ENCODE peak calls at places on chromosomes 5 and 9, in ten cellular contexts. D, H, Z, I, N, L, S, M, U and K are unnamed samples.

GRCh38 chr9:113886471-113886870 is 10.4 kb downstream of the ZNF618 start:
- DNase-seq in L (peak), D (no peak), H (no peak), U (no peak), M (no peak), S (peak), N (no peak), Z (no peak), I (no peak), K (peak)

GRCh38 chr5:66232701-66233100 is 88.6 kb downstream of the SREK1 start:
- DNase-seq in N (no peak), U (no peak), L (peak), H (no peak), M (peak), S (peak), I (no peak), Z (peak), D (no peak), K (peak)

GRCh38 chr5:56123531-56124243 is 109.4 kb downstream of the ANKRD55 start:
- DNase-seq in S (peak), U (peak), D (no peak), M (peak), I (peak), L (peak), N (no peak), H (peak), Z (peak), K (peak)

GRCh38 chr5:133048993-133049725 is 2.7 kb upstream of the HSPA4 start:
- DNase-seq in D (no peak), N (no peak), I (no peak), H (no peak), L (peak), Z (peak), S (no peak), M (no peak), U (no peak), K (peak)

GRCh38 chr9:30815585-30815984 is 1568.9 kb upstream of the ACO1 start:
- DNase-seq in Z (peak), H (no peak), U (no peak), S (peak), M (no peak), I (no peak), D (no peak), N (no peak), L (no peak), K (peak)

GRCh38 chr5:111551120-111551519 is 38.8 kb upstream of the STARD4 start:
- DNase-seq in U (no peak), H (no peak), M (no peak), N (no peak), D (no peak), I (no peak), S (peak), L (no peak), Z (no peak), K (no peak)

GRCh38 chr5:154945695-154946301 is 4.9 kb downstream of the MRPL22 start:
- DNase-seq in N (no peak), L (peak), D (peak), U (no peak), S (peak), H (no peak), M (peak), Z (peak), I (no peak), K (peak)

GRCh38 chr5:65762234-65762633 is 40.2 kb downstream of the NLN start:
- DNase-seq in H (no peak), I (no peak), S (no peak), M (peak), N (no peak), U (no peak), Z (no peak), L (no peak), D (no peak), K (no peak)

GRCh38 chr5:53970510-53970909 is 339.9 kb downstream of the ARL15 start:
- DNase-seq in I (no peak), Z (no peak), N (no peak), M (no peak), D (no peak), H (no peak), L (peak), S (no peak), U (no peak), K (no peak)

GRCh38 chr9:127626752-127627493 is 14.8 kb downstream of the STXBP1 start:
- DNase-seq in N (no peak), I (no peak), H (no peak), M (peak), S (no peak), Z (no peak), U (no peak), L (no peak), D (no peak), K (no peak)

DNA sequence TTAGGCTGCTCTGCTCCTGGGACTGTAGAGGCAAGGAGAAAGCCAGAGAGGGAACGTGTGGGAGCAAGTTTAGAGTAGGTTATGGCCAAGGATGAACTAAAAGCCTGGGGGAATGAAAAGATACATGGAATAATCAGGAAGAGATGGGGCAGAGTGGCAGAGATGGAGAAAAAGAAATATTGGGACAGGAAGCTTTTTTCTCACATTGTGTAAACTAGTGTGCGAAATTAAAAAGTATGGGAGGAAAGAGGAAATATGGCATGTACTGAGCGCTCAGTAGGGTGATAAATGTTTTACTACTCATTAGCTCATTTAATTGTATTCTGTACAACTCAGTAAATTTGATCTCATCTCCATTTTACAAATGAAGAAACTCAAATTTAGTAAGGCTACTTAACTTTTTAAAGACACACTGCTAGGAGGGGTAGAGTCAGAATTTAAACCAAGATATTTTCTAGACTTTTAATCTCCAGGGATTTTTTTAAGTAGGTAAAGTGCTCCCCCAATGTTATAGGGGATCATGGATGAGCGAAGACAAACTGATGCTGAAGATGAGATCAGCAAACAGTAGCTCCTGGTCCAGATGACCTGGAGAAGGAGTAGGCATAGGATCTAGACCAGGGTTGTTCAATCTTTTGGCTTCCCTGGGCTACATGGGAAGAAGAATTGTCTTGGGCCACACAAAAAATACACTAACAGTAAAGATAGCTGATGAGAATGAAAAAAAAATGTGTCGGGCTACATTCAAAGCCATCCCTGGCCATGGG is 30.8 kb downstream of the ALDH1A1 start:
- DNase-seq in Z (no peak), D (no peak), L (no peak), U (no peak), S (no peak), I (no peak), N (no peak), M (no peak), H (no peak), K (no peak)
- H3K4me3 ChIP-seq in Z (no peak), D (no peak), L (no peak), U (no peak), S (no peak), I (no peak), N (no peak), M (no peak), H (no peak), K (no peak)

DNA sequence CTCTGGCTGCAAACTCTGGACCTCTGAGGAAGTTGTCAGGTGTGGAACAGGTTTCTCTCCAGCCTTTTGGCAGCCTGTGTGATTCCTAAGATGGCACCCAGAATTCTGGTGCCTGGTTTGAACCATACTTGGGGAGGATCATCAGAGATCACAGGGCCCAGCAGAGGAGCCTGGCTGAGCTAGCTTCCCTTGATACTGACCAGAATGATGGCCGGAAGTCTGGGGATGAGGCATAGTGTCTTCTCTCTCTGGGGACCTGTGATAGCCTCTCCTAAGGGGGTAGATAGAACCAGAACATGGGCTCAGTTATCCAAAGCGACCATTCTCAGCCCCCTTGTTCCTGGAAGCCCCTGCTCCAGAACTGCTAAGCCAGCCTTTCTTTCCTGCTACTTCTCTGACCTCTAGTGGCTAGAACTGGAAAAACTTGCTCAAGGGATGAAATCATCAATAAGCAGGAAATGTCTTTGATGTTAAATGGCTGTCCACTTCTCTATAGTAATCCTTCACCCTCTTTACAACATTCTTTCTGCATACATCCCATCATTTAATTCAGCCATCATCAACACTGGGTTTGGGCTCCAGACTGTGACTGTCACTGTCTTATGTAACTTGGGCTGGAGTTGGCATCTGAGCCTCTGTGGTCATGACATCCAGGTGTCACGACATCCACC is 55.1 kb downstream of the C9orf152 start:
- DNase-seq in I (no peak), M (peak), D (peak), S (peak), L (peak), N (no peak), H (no peak), Z (peak), U (no peak), K (peak)
- H3K4me3 ChIP-seq in I (no peak), M (no peak), D (peak), S (no peak), L (no peak), N (no peak), H (no peak), Z (no peak), U (no peak), K (no peak)

GRCh38 chr5:173231381-173231766 is 3.6 kb downstream of the NKX2-5 start:
- DNase-seq in I (no peak), M (no peak), U (no peak), H (no peak), L (no peak), D (no peak), Z (no peak), N (no peak), S (no peak), K (no peak)
- H3K4me3 ChIP-seq in I (no peak), M (no peak), U (no peak), H (peak), L (no peak), D (no peak), Z (no peak), N (no peak), S (no peak), K (peak)

DNA sequence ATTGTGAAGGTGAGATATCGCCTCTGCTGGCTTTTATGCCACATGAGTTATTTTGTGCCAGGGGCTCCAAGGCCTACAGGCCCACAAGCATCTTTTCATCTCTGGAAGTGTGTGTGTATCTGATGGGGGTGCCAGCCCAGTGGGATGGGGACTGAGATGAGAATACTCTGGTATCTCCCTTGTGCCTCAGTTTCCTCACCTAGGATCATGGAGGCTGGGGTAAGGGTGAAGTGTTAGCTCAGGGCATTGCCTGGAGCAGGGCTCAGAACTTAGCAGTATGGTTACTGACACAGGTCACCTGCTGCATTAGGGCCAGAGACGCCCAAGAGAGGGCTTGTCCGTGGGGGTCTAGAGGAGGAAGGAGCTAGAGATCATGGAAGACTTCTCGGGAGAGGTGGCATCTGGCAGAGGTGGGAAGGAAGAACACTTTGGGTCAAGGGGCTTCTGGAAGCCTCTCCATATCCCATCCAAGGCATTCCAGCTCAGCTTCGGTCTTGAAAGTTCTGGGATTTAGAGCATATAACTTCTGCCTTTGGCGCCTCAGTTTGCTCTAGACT is 755 bp upstream of the WNK2 start:
- DNase-seq in S (no peak), H (no peak), U (no peak), N (no peak), I (no peak), Z (no peak), M (no peak), L (no peak), D (no peak), K (no peak)
- H3K4me3 ChIP-seq in S (peak), H (peak), U (peak), N (peak), I (no peak), Z (no peak), M (no peak), L (no peak), D (peak), K (no peak)

DNA sequence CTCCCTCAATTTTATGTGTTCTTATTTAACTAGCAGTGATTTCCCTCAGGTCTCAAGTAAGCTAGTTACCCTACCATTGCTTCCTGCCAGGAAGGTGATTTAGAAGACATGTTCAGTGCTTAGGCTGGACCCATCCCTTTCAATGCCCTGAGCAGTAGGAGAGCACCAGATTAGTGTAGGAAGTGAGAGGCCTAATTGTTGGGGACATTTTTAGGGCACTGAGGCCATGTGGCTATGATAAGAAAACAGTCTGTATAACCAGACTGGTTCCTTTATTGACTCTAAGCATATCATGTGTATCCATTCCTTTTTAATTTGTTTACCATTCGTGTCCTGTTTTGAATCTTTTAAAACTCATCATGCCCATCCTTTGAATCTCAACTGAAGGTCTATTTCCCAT is 312.3 kb upstream of the PRR16 start:
- DNase-seq in D (no peak), H (no peak), M (no peak), L (no peak), S (no peak), I (no peak), N (no peak), U (no peak), Z (no peak), K (no peak)
- H3K4me3 ChIP-seq in D (no peak), H (no peak), M (no peak), L (no peak), S (no peak), I (no peak), N (no peak), U (no peak), Z (no peak), K (no peak)

GRCh38 chr9:111662851-111663823 is 1.7 kb downstream of the GNG10 start:
- DNase-seq in U (no peak), M (peak), N (no peak), I (no peak), L (no peak), S (peak), H (no peak), D (no peak), Z (no peak), K (no peak)
- H3K4me3 ChIP-seq in U (peak), M (no peak), N (peak), I (no peak), L (peak), S (peak), H (peak), D (peak), Z (peak), K (peak)